ENCODE peak calls at places on chromosomes 6 and 20, in five cellular contexts. One of them, this sample, is unnamed.

GRCh38 chr6:156396791-156397418 is 380.3 kb upstream of the ARID1B start:
- DNase-seq in activated T-helper 1 cell treated with anti-CD3 and anti-CD28 coated beads, Interleukin-2, amount 50 U/mL, for 16 hours: no peak
- DNase-seq in D341Med: no peak
- DNase-seq in fibroblast of lung: no peak
- DNase-seq in lung: no peak
- DNase-seq in this sample: no peak

GRCh38 chr20:2751868-2752630 is 48.4 kb downstream of the CPXM1 start:
- DNase-seq in activated T-helper 1 cell treated with anti-CD3 and anti-CD28 coated beads, Interleukin-2, amount 50 U/mL, for 16 hours: peak; percentile 43
- DNase-seq in D341Med: peak; percentile 79
- DNase-seq in fibroblast of lung: no peak
- DNase-seq in lung: no peak
- DNase-seq in this sample: no peak

GRCh38 chr6:18668994-18669393 is 281.8 kb downstream of the RNF144B start:
- DNase-seq in activated T-helper 1 cell treated with anti-CD3 and anti-CD28 coated beads, Interleukin-2, amount 50 U/mL, for 16 hours: no peak
- DNase-seq in D341Med: no peak
- DNase-seq in fibroblast of lung: no peak
- DNase-seq in lung: no peak
- DNase-seq in this sample: no peak

GRCh38 chr6:38033442-38033982 is 214.0 kb downstream of the ZFAND3 start:
- DNase-seq in activated T-helper 1 cell treated with anti-CD3 and anti-CD28 coated beads, Interleukin-2, amount 50 U/mL, for 16 hours: no peak
- DNase-seq in D341Med: no peak
- DNase-seq in fibroblast of lung: no peak
- DNase-seq in lung: no peak
- DNase-seq in this sample: no peak

GRCh38 chr6:155340464-155341129 is 26.3 kb upstream of the TFB1M start:
- DNase-seq in activated T-helper 1 cell treated with anti-CD3 and anti-CD28 coated beads, Interleukin-2, amount 50 U/mL, for 16 hours: no peak
- DNase-seq in D341Med: no peak
- DNase-seq in fibroblast of lung: peak; percentile 43
- DNase-seq in lung: no peak
- DNase-seq in this sample: peak; percentile 62

GRCh38 chr6:125812394-125813231 is 21.9 kb downstream of the NCOA7 start:
- DNase-seq in activated T-helper 1 cell treated with anti-CD3 and anti-CD28 coated beads, Interleukin-2, amount 50 U/mL, for 16 hours: no peak
- DNase-seq in D341Med: no peak
- DNase-seq in fibroblast of lung: peak; percentile 94
- DNase-seq in lung: no peak
- DNase-seq in this sample: peak; percentile 99

GRCh38 chr6:116144590-116144989 is 18.7 kb upstream of the COL10A1 start:
- DNase-seq in activated T-helper 1 cell treated with anti-CD3 and anti-CD28 coated beads, Interleukin-2, amount 50 U/mL, for 16 hours: no peak
- DNase-seq in D341Med: no peak
- DNase-seq in fibroblast of lung: peak; percentile 55
- DNase-seq in lung: no peak
- DNase-seq in this sample: peak; percentile 96

GRCh38 chr6:41695825-41696224 is 39.6 kb downstream of the TFEB start:
- DNase-seq in activated T-helper 1 cell treated with anti-CD3 and anti-CD28 coated beads, Interleukin-2, amount 50 U/mL, for 16 hours: no peak
- DNase-seq in D341Med: no peak
- DNase-seq in fibroblast of lung: no peak
- DNase-seq in lung: no peak
- DNase-seq in this sample: no peak

GRCh38 chr6:94196891-94197290 is 777.5 kb upstream of the EPHA7 start:
- DNase-seq in activated T-helper 1 cell treated with anti-CD3 and anti-CD28 coated beads, Interleukin-2, amount 50 U/mL, for 16 hours: no peak
- DNase-seq in D341Med: peak; percentile 53
- DNase-seq in fibroblast of lung: no peak
- DNase-seq in lung: no peak
- DNase-seq in this sample: no peak

This sample was measured in astrocyte.